ENCODE peak calls at places on chromosomes 13 and 19, in four cellular contexts. I is colonic mucosa, D is BE2C, B is gastrocnemius medialis. N is an unnamed sample.
A peak's percentile ranks its signal among the peaks of the same experiment; 100 is the strongest.

GRCh38 chr19:12648088-12648487 is 18.5 kb downstream of the MAN2B1 start:
- DNase-seq in D (no peak), B (no peak), I (peak; percentile 28), N (no peak)

GRCh38 chr19:18648971-18649310 is 12.1 kb downstream of the KLHL26 start:
- DNase-seq in D (no peak), I (no peak), B (peak; percentile 42), N (peak; percentile 61)

GRCh38 chr19:47310819-47311218 is 1.2 kb downstream of the C5AR1 start:
- DNase-seq in D (peak; percentile 84), B (no peak), I (no peak), N (no peak)

GRCh38 chr13:47796816-47797215 is 204.3 kb downstream of the SUCLA2 start:
- DNase-seq in I (no peak), D (no peak), B (no peak), N (no peak)

GRCh38 chr13:73578251-73578875 is 519.6 kb downstream of the KLF5 start:
- DNase-seq in B (no peak), I (no peak), D (no peak), N (no peak)

GRCh38 chr19:15280915-15281683 is 48.9 kb upstream of the EPHX3 start:
- DNase-seq in B (peak; percentile 93), I (peak; percentile 61), D (peak; percentile 85), N (peak; percentile 91)

GRCh38 chr13:60584976-60585375 is 188.0 kb downstream of the TDRD3 start:
- DNase-seq in I (no peak), B (no peak), D (no peak), N (no peak)

GRCh38 chr19:38793186-38793585 is 4.2 kb downstream of the LGALS7B start:
- DNase-seq in D (no peak), B (no peak), I (no peak), N (no peak)

GRCh38 chr13:93002071-93002470 is 224.5 kb upstream of the GPC6 start:
- DNase-seq in D (no peak), B (no peak), I (no peak), N (no peak)

GRCh38 chr13:103130681-103131210 is 64.5 kb upstream of the SLC10A2 start:
- DNase-seq in B (no peak), I (no peak), D (no peak), N (no peak)

GRCh38 chr19:18231775-18232174 is 5.5 kb upstream of the PDE4C start:
- DNase-seq in B (no peak), D (no peak), I (no peak), N (no peak)

GRCh38 chr19:6041991-6042421 is 64.1 kb upstream of the RANBP3 start:
- DNase-seq in D (no peak), B (no peak), I (no peak), N (no peak)

GRCh38 chr13:51953347-51953746 is 57.9 kb downstream of the ATP7B start:
- DNase-seq in B (no peak), D (no peak), I (no peak), N (no peak)

GRCh38 chr19:2270572-2271515 is 11.1 kb downstream of the PEAK3 start:
- DNase-seq in I (peak; percentile 77), D (peak; percentile 78), B (peak; percentile 80), N (peak; percentile 95)

GRCh38 chr13:76944457-76944856 is 3.9 kb upstream of the ACOD1 start:
- DNase-seq in B (no peak), D (no peak), I (no peak), N (no peak)

GRCh38 chr19:13055213-13056051 is 47.2 kb downstream of the LYL1 start:
- DNase-seq in B (peak; percentile 54), I (no peak), D (peak; percentile 69), N (peak; percentile 86)

GRCh38 chr13:26202365-26202972 is 19.6 kb downstream of the RNF6 start:
- DNase-seq in I (no peak), D (no peak), B (no peak), N (no peak)

GRCh38 chr13:73467103-73467502 is 408.3 kb downstream of the KLF5 start:
- DNase-seq in I (no peak), B (no peak), D (no peak), N (no peak)

GRCh38 chr13:24822640-24823039 is 58.7 kb downstream of the RNF17 start:
- DNase-seq in I (no peak), D (no peak), B (no peak), N (no peak)

GRCh38 chr19:18300930-18301717 is 19.7 kb upstream of the JUND start:
- DNase-seq in B (peak; percentile 86), D (no peak), I (peak; percentile 71), N (peak; percentile 93)

GRCh38 chr13:79190932-79191331 is 215.1 kb downstream of the RBM26 start:
- DNase-seq in D (no peak), B (no peak), I (no peak), N (no peak)

GRCh38 chr13:102561933-102562332 is 34.9 kb upstream of the TPP2 start:
- DNase-seq in I (no peak), B (no peak), D (no peak), N (no peak)

GRCh38 chr19:55688422-55689218 is 13.6 kb downstream of the EPN1 start:
- DNase-seq in D (peak; percentile 77), B (no peak), I (peak; percentile 90), N (peak; percentile 44)

GRCh38 chr19:42255766-42256750 is 1.1 kb upstream of the ERF start:
- DNase-seq in I (peak; percentile 47), D (peak; percentile 72), B (no peak), N (peak; percentile 79)

GRCh38 chr19:4512070-4512469 is 6.2 kb downstream of the PLIN4 start:
- DNase-seq in B (no peak), D (no peak), I (no peak), N (no peak)

GRCh38 chr19:29318581-29318980 is 105.6 kb upstream of the UQCRFS1 start:
- DNase-seq in D (no peak), I (no peak), B (no peak), N (no peak)

GRCh38 chr13:28531195-28531955 is 36.4 kb upstream of the FLT1 start:
- DNase-seq in B (no peak), D (peak; percentile 36), I (peak; percentile 33), N (peak; percentile 68)

GRCh38 chr19:2540646-2541454 is 64.9 kb downstream of the GADD45B start:
- DNase-seq in B (peak; percentile 74), I (peak; percentile 72), D (no peak), N (peak; percentile 93)

GRCh38 chr19:12788682-12789097 is 2.6 kb upstream of the JUNB start:
- DNase-seq in B (no peak), D (peak; percentile 93), I (peak; percentile 93), N (peak; percentile 85)

GRCh38 chr19:42326969-42327368 is 1.5 kb downstream of the MEGF8 start:
- DNase-seq in I (no peak), D (no peak), B (no peak), N (no peak)

GRCh38 chr19:48796468-48797083 is 14.3 kb downstream of the BCAT2 start:
- DNase-seq in I (no peak), B (no peak), D (no peak), N (no peak)

GRCh38 chr13:110689711-110690110 is 16.2 kb downstream of the CARS2 start:
- DNase-seq in I (no peak), B (no peak), D (no peak), N (no peak)

DNA sequence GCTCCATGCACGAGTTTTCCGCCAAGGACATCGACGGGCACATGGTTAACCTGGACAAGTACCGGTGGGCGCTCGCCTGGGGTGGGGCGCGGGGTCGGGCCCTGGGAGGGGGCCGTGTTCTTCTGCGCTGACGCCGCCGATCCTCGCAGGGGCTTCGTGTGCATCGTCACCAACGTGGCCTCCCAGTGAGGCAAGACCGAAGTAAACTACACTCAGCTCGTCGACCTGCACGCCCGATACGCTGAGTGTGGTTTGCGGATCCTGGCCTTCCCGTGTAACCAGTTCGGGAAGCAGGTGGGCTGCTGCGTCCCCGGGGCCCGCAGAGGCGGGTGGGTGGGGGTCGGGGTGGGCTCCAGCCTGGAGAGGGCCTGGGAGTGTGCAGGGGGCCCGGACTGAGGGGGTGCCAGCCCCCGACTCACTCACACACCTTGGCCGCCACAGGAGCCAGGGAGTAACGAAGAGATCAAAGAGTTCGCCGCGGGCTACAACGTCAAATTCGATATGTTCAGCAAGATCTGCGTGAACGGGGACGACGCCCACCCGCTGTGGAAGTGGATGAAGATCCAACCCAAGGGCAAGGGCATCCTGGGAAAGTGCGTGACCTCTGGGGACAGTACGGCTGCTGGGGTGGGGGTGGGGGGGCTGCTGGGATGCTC is 1.6 kb downstream of the GPX4 start:
- DNase-seq in B (no peak), I (peak; percentile 54), D (no peak), N (no peak)
- TF ChIP-seq CTCF in B (no peak), I (no peak), D (no peak), N (no peak)

GRCh38 chr19:58086825-58087710 is 11.0 kb downstream of the ZSCAN18 start:
- DNase-seq in B (no peak), I (no peak), D (no peak), N (no peak)
- H3K9me3 ChIP-seq in B (peaks cover 16% of the 10 kb centered on the region), I (no peaks in the 10 kb centered on the region), D (peaks cover 4% of the 10 kb centered on the region), N (peaks cover 55% of the 10 kb centered on the region)

GRCh38 chr13:114025432-114026127 is 51.7 kb upstream of the C13orf46 start:
- DNase-seq in I (no peak), D (peak; percentile 65), B (no peak), N (peak; percentile 14)
- TF ChIP-seq CTCF in I (no peak), D (peak; percentile 39), B (no peak), N (no peak)

DNA sequence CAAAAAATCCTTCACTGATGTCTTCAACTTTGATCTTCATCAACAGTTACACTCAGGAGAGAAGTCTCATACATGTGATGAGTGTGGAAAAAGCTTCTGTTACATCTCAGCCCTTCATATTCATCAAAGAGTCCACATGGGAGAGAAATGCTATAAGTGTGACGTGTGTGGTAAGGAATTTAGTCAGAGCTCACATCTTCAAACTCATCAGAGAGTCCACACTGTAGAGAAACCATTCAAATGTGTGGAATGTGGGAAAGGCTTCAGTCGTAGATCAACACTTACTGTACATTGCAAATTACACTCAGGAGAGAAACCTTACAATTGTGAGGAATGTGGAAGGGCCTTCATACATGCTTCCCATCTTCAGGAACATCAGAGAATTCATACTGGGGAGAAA is 8.4 kb upstream of the ZNF226 start:
- DNase-seq in I (no peak), D (no peak), B (no peak), N (no peak)
- H3K9me3 ChIP-seq in I (peaks cover 17% of the 10 kb centered on the region), D (peaks cover 10% of the 10 kb centered on the region), B (peaks cover 70% of the 10 kb centered on the region), N (peaks cover 92% of the 10 kb centered on the region)

GRCh38 chr13:91809161-91809560 is 410.7 kb downstream of the GPC5 start:
- DNase-seq in B (no peak), I (no peak), D (no peak), N (no peak)

GRCh38 chr13:91804724-91805123 is 406.3 kb downstream of the GPC5 start:
- DNase-seq in I (no peak), D (peak; percentile 81), B (no peak), N (no peak)

GRCh38 chr13:91802957-91803356 is 404.5 kb downstream of the GPC5 start:
- DNase-seq in D (no peak), I (no peak), B (no peak), N (no peak)

DNA sequence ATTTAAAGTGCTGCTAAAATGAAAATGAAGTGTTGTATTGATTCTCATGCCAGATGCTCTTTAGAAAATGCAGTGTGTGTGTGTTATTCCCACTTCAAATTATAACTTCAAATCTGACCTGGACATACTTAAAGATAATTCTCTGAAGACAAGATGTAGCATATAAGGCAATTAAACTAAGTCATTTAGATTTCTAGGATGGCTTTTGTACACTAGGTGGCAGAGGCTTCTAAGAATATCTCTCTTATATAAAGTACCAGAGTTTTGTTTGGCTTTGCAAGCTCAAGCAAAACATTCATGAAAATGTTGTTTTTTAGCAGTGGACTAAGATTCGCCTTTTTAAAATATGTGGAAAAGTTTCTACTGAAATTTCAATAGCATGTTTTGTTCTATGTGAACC is 407.2 kb downstream of the GPC5 start:
- DNase-seq in B (no peak), I (no peak), D (no peak), N (no peak)
- TF ChIP-seq CTCF in B (no peak), I (no peak), D (peak; percentile 36), N (no peak)